ENCODE peak calls at places on chromosomes 3 and 15, in eight cellular contexts. F is putamen; N is stimulated activated naive CD8-positive, alpha-beta T cell treated with anti-CD3 and anti-CD28 coated beads, Interleukin-15, Interleukin-2, amounts not matched to agents 100 U/mL and 50 U/mL, for 24 hours; S is aorta; X is GM03348; G is OCI-M1; R is fibroblast of the aortic adventitia; Y is glomerular endothelial cell. B is an unnamed sample.

GRCh38 chr15:90885432-90886290 is 1.4 kb downstream of the FES start:
- DNase-seq in F (no peak), N (peak; percentile 91), S (peak; percentile 89), X (peak; percentile 89), G (peak; percentile 84), R (peak; percentile 78), Y (no peak), B (peak; percentile 80)

GRCh38 chr15:90489514-90489913 is 40.2 kb upstream of the CRTC3 start:
- DNase-seq in F (no peak), N (no peak), S (no peak), X (no peak), G (no peak), R (no peak), Y (no peak), B (no peak)

GRCh38 chr15:76180321-76180720 is 120.5 kb downstream of the TMEM266 start:
- DNase-seq in F (no peak), N (no peak), S (no peak), X (no peak), G (no peak), R (no peak), Y (no peak), B (no peak)

GRCh38 chr15:91491131-91491950 is 362.2 kb upstream of the SLCO3A1 start:
- DNase-seq in F (no peak), N (no peak), S (no peak), X (no peak), G (peak; percentile 35), R (no peak), Y (no peak), B (no peak)

GRCh38 chr15:79967331-79968182 is 3.4 kb downstream of the BCL2A1 start:
- DNase-seq in F (no peak), N (no peak), S (no peak), X (no peak), G (no peak), R (no peak), Y (no peak), B (no peak)

GRCh38 chr3:24302382-24302781 is 192.3 kb downstream of the THRB start:
- DNase-seq in F (no peak), N (no peak), S (no peak), X (no peak), G (no peak), R (no peak), Y (no peak), B (no peak)

GRCh38 chr3:115986555-115987207 is 363.4 kb downstream of the GAP43 start:
- DNase-seq in F (no peak), N (no peak), S (no peak), X (peak; percentile 4), G (peak; percentile 64), R (peak; percentile 33), Y (no peak), B (no peak)

GRCh38 chr15:73688455-73688854 is 4.3 kb downstream of the CD276 start:
- DNase-seq in F (no peak), N (no peak), S (no peak), X (no peak), G (peak; percentile 43), R (peak; percentile 38), Y (no peak), B (no peak)

GRCh38 chr3:155233213-155233612 is 60.3 kb downstream of the STRIT1 start:
- DNase-seq in F (no peak), N (no peak), S (no peak), X (peak; percentile 24), G (no peak), R (peak; percentile 85), Y (no peak), B (no peak)

GRCh38 chr3:198071602-198072285 is 111.7 kb downstream of the LMLN start:
- DNase-seq in F (no peak), N (peak; percentile 51), S (no peak), X (peak; percentile 37), G (no peak), R (peak; percentile 99), Y (peak; percentile 79), B (no peak)

B was measured in naive B cell.